ENCODE peak calls at places on chromosomes 13 and 19, in seven cellular contexts. N, R, H, G, A, Y and W are unnamed samples.

GRCh38 chr19:21434516-21434915 is 37.6 kb downstream of the ZNF493 start:
- DNase-seq in N (no peak), R (no peak), H (no peak), G (no peak), A (no peak), Y (no peak), W (no peak)

GRCh38 chr19:55353356-55353802 is 1.1 kb downstream of the COX6B2 start:
- DNase-seq in N (no peak), R (no peak), H (no peak), G (no peak), A (no peak), Y (no peak), W (no peak)

GRCh38 chr13:19573072-19573716 is 11.9 kb upstream of the TPTE2 start:
- DNase-seq in N (no peak), R (no peak), H (no peak), G (no peak), A (no peak), Y (no peak), W (no peak)

GRCh38 chr19:50384685-50385535 is 763 bp downstream of the POLD1 start:
- DNase-seq in N (no peak), R (peak), H (no peak), G (peak), A (peak), Y (no peak), W (no peak)

GRCh38 chr13:87893186-87893585 is 222.0 kb downstream of the SLITRK5 start:
- DNase-seq in N (no peak), R (no peak), H (no peak), G (no peak), A (no peak), Y (no peak), W (no peak)

GRCh38 chr19:46967578-46968018 is 52.0 kb upstream of the NPAS1 start:
- DNase-seq in N (peak), R (no peak), H (peak), G (no peak), A (no peak), Y (no peak), W (no peak)

GRCh38 chr19:16288544-16288943 is 36.1 kb upstream of the KLF2 start:
- DNase-seq in N (no peak), R (no peak), H (no peak), G (no peak), A (peak), Y (no peak), W (no peak)

GRCh38 chr13:33250594-33250993 is 35.0 kb downstream of the STARD13 start:
- DNase-seq in N (no peak), R (no peak), H (no peak), G (no peak), A (peak), Y (no peak), W (no peak)

GRCh38 chr13:39013462-39013861 is 22.8 kb upstream of the STOML3 start:
- DNase-seq in N (no peak), R (no peak), H (no peak), G (no peak), A (no peak), Y (no peak), W (no peak)

GRCh38 chr19:51219307-51219706 is 5.6 kb upstream of the CD33 start:
- DNase-seq in N (no peak), R (no peak), H (no peak), G (no peak), A (no peak), Y (no peak), W (no peak)

GRCh38 chr19:51572908-51573307 is 1.8 kb downstream of the ZNF175 start:
- DNase-seq in N (no peak), R (no peak), H (no peak), G (no peak), A (peak), Y (no peak), W (no peak)

GRCh38 chr13:51262501-51263211 is 40.5 kb downstream of the FAM124A start:
- DNase-seq in N (no peak), R (no peak), H (no peak), G (peak), A (no peak), Y (no peak), W (peak)

GRCh38 chr13:105346141-105346766 is 1189.2 kb downstream of the EFNB2 start:
- DNase-seq in N (no peak), R (no peak), H (no peak), G (no peak), A (peak), Y (no peak), W (no peak)

GRCh38 chr13:111153977-111154332 is 38.8 kb downstream of the ARHGEF7 start:
- DNase-seq in N (peak), R (no peak), H (no peak), G (no peak), A (no peak), Y (no peak), W (no peak)

GRCh38 chr13:23902975-23903905 is 5.9 kb upstream of the C1QTNF9B start:
- DNase-seq in N (no peak), R (no peak), H (no peak), G (peak), A (no peak), Y (peak), W (no peak)

GRCh38 chr13:65613004-65613403 is 1617.1 kb downstream of the PCDH9 start:
- DNase-seq in N (no peak), R (no peak), H (no peak), G (peak), A (no peak), Y (peak), W (no peak)

GRCh38 chr13:100566543-100566942 is 22.0 kb downstream of the GGACT start:
- DNase-seq in N (no peak), R (no peak), H (no peak), G (no peak), A (peak), Y (no peak), W (no peak)

GRCh38 chr19:9128171-9128570 is 1.4 kb upstream of the OR7G3 start:
- DNase-seq in N (no peak), R (no peak), H (no peak), G (no peak), A (no peak), Y (no peak), W (no peak)
- H3K27ac ChIP-seq in N (no peak), R (no peak), H (no peak), G (no peak), A (no peak), Y (no peak), W (no peak)

DNA sequence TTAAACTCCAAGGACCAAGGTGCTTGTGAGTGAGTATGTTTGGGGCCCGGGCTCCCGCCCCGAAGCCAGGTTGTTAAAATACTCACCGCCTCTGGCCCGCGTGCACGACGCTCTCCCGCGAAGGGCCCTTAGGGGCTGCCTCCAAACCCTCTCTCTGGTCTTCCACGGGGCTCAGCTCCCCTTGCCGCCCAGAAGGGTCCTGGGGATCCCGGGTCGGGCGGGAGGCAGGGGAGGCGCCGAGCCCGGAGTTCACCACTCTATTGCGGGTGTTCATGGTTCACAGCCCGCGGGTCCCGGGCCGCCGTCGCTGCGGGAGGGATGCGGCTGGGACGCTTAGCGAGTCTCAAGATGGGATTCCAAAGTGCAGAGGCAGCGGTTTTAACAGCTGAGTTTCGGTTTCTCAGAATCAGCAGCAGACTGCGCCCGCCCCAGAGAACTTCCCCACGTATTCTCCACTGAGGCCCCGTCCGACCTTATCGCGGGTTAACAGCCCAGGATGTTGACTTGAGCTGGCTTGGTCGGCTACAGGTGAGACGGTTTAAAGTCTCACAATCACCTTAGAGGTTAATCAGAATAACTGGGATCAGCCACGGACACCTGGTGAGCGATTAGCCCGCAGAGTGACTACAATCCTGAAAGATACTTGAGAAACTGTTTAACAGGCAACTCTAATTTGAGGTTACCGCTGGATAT is at the start of gene EPSTI1:
- DNase-seq in N (peak), R (peak), H (peak), G (peak), A (peak), Y (peak), W (peak)
- H3K4me3 ChIP-seq in N (peak), R (peak), H (peak), G (peak), A (peak), Y (peak), W (peak)

GRCh38 chr19:2490659-2491058 is 14.7 kb downstream of the GADD45B start:
- DNase-seq in N (no peak), R (no peak), H (no peak), G (no peak), A (no peak), Y (no peak), W (no peak)

GRCh38 chr19:2487780-2488330 is 11.9 kb downstream of the GADD45B start:
- DNase-seq in N (no peak), R (no peak), H (no peak), G (no peak), A (no peak), Y (peak), W (no peak)

GRCh38 chr19:2488942-2489731 is 13.2 kb downstream of the GADD45B start:
- DNase-seq in N (no peak), R (no peak), H (peak), G (peak), A (peak), Y (peak), W (no peak)

GRCh38 chr19:2487090-2487489 is 11.2 kb downstream of the GADD45B start:
- DNase-seq in N (no peak), R (no peak), H (no peak), G (no peak), A (no peak), Y (peak), W (no peak)

GRCh38 chr19:2488405-2488941 is 12.5 kb downstream of the GADD45B start:
- DNase-seq in N (no peak), R (no peak), H (no peak), G (no peak), A (no peak), Y (no peak), W (no peak)
- H3K27ac ChIP-seq in N (no peak), R (no peak), H (peak), G (no peak), A (no peak), Y (no peak), W (no peak)

GRCh38 chr19:3431760-3432397 is 48.4 kb downstream of the SMIM24 start:
- DNase-seq in N (no peak), R (no peak), H (no peak), G (no peak), A (no peak), Y (no peak), W (no peak)

GRCh38 chr19:3434630-3435553 is 45.4 kb downstream of the SMIM24 start:
- DNase-seq in N (peak), R (peak), H (peak), G (peak), A (peak), Y (peak), W (no peak)

GRCh38 chr19:3433313-3433712 is 47.0 kb downstream of the SMIM24 start:
- DNase-seq in N (no peak), R (no peak), H (no peak), G (peak), A (no peak), Y (no peak), W (no peak)

DNA sequence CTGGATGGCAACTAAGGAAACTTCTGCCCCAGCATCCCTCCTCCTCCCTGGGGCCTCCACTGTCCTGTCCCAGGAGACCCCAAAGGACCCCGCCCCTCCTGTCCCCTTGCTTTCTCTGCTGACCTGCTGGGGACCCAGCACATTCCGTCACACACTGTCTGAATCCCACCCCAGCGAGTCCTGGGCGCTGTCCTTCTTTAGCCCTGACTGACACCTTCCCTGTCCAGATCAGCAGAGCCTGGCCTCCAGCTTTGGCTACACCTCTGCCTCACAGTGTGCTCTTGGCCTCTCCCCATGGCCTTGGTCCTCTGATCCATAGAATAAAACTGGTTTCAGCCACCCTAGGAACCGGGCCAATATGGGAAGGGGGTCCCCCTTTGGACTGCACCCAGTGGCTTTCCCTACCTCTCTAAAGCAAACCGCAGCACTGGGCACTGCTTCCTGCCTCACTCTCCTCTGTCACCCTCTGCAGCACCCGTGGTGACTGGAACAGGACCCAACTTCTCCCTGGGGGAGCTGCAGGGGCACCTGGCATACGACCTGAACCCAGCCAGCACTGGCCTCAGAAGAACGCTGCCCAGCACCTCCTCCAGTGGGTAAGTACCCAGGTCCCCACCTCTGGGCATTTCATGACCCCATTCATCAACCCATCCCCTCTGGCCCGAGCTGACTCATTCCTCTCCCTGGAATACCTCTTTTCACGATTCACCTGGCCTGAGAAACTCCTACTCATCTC is 46.4 kb downstream of the SMIM24 start:
- DNase-seq in N (no peak), R (no peak), H (no peak), G (no peak), A (no peak), Y (no peak), W (no peak)
- H3K4me3 ChIP-seq in N (no peak), R (peak), H (peak), G (peak), A (no peak), Y (peak), W (no peak)

DNA sequence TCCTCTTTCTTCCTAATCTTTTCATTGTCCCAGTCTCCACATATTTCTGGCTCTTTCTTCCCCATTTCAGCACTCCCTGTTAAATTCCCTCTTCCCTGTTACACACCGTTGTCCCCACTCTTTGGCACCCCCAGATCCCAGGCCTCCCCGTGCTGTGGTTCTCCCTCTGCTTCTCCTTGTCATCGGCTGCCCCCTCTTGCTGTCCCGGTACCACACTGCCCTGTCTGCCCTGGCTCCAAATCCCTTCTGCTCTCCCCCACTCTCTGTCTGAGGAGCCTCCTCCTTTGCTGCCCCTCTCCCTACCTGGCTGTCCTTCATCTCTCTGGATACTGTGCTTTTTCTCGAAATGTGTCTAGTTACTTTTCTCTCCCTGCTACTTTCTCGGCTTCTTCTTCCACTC is 978 bp downstream of the ZNF415 start:
- DNase-seq in N (no peak), R (no peak), H (no peak), G (peak), A (no peak), Y (no peak), W (no peak)
- H3K27ac ChIP-seq in N (no peak), R (no peak), H (no peak), G (no peak), A (no peak), Y (no peak), W (no peak)

GRCh38 chr19:18612051-18612771 is 459 bp upstream of the TMEM59L start:
- DNase-seq in N (no peak), R (no peak), H (no peak), G (peak), A (no peak), Y (no peak), W (no peak)

GRCh38 chr19:18612772-18613588 is at the start of gene TMEM59L:
- DNase-seq in N (no peak), R (no peak), H (no peak), G (peak), A (no peak), Y (peak), W (no peak)

GRCh38 chr19:18610245-18610555 is 2.5 kb upstream of the TMEM59L start:
- DNase-seq in N (no peak), R (no peak), H (no peak), G (peak), A (no peak), Y (peak), W (no peak)

GRCh38 chr19:18610556-18611326 is 1.9 kb upstream of the TMEM59L start:
- DNase-seq in N (no peak), R (no peak), H (no peak), G (peak), A (no peak), Y (peak), W (no peak)

DNA sequence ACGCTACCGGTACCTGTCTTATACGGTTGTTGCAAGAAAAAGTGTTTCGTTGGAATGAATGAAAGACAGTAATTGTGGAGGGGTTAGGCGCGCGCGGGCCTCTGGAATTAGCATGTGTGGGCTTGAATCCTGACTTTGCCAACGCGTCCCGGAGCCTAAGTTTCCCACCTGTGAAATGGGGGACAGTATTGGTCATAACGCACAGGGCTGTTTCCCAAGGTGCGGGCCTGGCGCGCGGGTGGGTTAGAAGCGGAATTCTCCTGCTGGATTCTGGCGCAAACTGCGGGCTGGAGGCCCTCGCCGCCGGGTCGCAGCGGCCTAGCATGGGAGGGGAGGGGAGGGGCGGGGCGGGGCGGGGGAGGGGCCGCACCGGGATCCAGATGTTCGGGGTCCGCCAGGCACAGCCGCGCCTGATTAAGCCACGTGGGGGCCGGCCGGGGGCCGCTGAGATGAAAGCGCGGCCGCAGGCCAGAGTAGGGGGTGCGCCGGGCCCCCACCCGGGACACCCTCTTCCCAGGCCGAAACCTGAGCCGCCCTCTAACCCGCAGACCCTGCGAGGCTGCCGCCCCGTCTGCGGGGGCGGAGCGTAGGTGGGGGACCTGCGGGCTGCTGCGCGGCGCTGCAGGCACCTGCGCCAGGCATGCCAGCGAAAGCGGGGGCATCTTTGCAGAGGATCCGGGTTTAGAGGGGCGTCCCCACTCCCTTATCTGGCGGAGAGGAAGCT is 1.2 kb upstream of the TMEM59L start:
- DNase-seq in N (no peak), R (no peak), H (no peak), G (peak), A (no peak), Y (peak), W (no peak)
- H3K4me3 ChIP-seq in N (no peak), R (no peak), H (peak), G (peak), A (no peak), Y (peak), W (peak)

GRCh38 chr19:7940841-7941240 is 2.6 kb downstream of the TIMM44 start:
- DNase-seq in N (no peak), R (no peak), H (no peak), G (no peak), A (no peak), Y (no peak), W (no peak)
- H3K27ac ChIP-seq in N (no peak), R (no peak), H (no peak), G (no peak), A (no peak), Y (no peak), W (no peak)